ENCODE peak calls at places on chromosome 12, in five cellular contexts. S, U, X, M and N are unnamed samples.

GRCh38 chr12:67885370-67886169 is 103.7 kb upstream of the IFNG-AS1 start:
- DNase-seq in U (no peak), X (no peak), S (no peak), M (no peak), N (no peak)

GRCh38 chr12:30863839-30864238 is 62.7 kb upstream of the TSPAN11 start:
- DNase-seq in X (no peak), S (no peak), U (no peak), M (no peak), N (no peak)

GRCh38 chr12:22477166-22477893 is 67.0 kb downstream of the C2CD5 start:
- DNase-seq in U (no peak), X (peak), S (no peak), M (no peak), N (peak)

GRCh38 chr12:5222729-5223128 is 179.1 kb downstream of the KCNA5 start:
- DNase-seq in U (no peak), M (no peak), S (no peak), X (no peak), N (no peak)

GRCh38 chr12:52260351-52261210 is 13.9 kb upstream of the KRT86 start:
- DNase-seq in M (no peak), U (no peak), S (no peak), X (no peak), N (no peak)

GRCh38 chr12:102918840-102919239 is 1.8 kb upstream of the PAH start:
- DNase-seq in M (no peak), S (no peak), X (no peak), U (no peak), N (no peak)

GRCh38 chr12:90216815-90217214 is 508.2 kb upstream of the ATP2B1 start:
- DNase-seq in X (no peak), U (no peak), M (no peak), S (no peak), N (no peak)

GRCh38 chr12:32583535-32583934 is 95.6 kb upstream of the DNM1L start:
- DNase-seq in M (no peak), U (no peak), S (no peak), X (peak), N (no peak)

GRCh38 chr12:13094349-13094748 is 9.1 kb downstream of the GSG1 start:
- DNase-seq in X (no peak), S (no peak), U (no peak), M (no peak), N (no peak)

GRCh38 chr12:45745861-45746277 is 16.4 kb downstream of the ARID2 start:
- DNase-seq in S (no peak), X (no peak), U (peak), M (no peak), N (no peak)

GRCh38 chr12:31620311-31620710 is 29.4 kb upstream of the DENND5B start:
- DNase-seq in M (no peak), X (no peak), U (no peak), S (no peak), N (no peak)

GRCh38 chr12:4829161-4829792 is 80.4 kb upstream of the KCNA1 start:
- DNase-seq in U (no peak), S (no peak), X (no peak), M (no peak), N (no peak)

GRCh38 chr12:6868211-6869048 is 1.1 kb downstream of the TPI1 start:
- DNase-seq in M (no peak), S (no peak), U (no peak), X (no peak), N (no peak)

GRCh38 chr12:81558031-81558430 is 201.1 kb downstream of the PPFIA2 start:
- DNase-seq in U (no peak), M (no peak), X (no peak), S (no peak), N (peak)

GRCh38 chr12:31590730-31591307 is at the start of gene DENND5B:
- DNase-seq in S (peak), U (peak), X (no peak), M (peak), N (no peak)

GRCh38 chr12:92049403-92049802 is 96.2 kb downstream of the BTG1 start:
- DNase-seq in U (no peak), S (no peak), X (no peak), M (no peak), N (no peak)

GRCh38 chr12:123945441-123946151 is 27.0 kb downstream of the CCDC92 start:
- DNase-seq in U (no peak), X (no peak), S (no peak), M (no peak), N (no peak)

GRCh38 chr12:114869091-114869834 is 185.3 kb upstream of the TBX3 start:
- DNase-seq in X (peak), U (peak), M (no peak), S (no peak), N (no peak)

GRCh38 chr12:64169999-64170398 is 52.1 kb downstream of the KICS2 start:
- DNase-seq in U (no peak), X (no peak), S (no peak), M (no peak), N (no peak)

GRCh38 chr12:45726594-45727300 is 2.8 kb upstream of the ARID2 start:
- DNase-seq in U (peak), X (no peak), M (peak), S (peak), N (no peak)

GRCh38 chr12:89225401-89225800 is 126.9 kb downstream of the DUSP6 start:
- DNase-seq in M (peak), U (no peak), X (peak), S (peak), N (no peak)

GRCh38 chr12:4487024-4487423 is 41.4 kb upstream of the FGF6 start:
- DNase-seq in S (no peak), X (no peak), U (peak), M (no peak), N (no peak)

GRCh38 chr12:122878780-122879612 is 16.9 kb downstream of the VPS37B start:
- DNase-seq in M (no peak), U (no peak), S (no peak), X (no peak), N (peak)

GRCh38 chr12:98828802-98829600 is 183.9 kb downstream of the APAF1 start:
- DNase-seq in S (no peak), M (no peak), X (no peak), U (no peak), N (no peak)

GRCh38 chr12:122886851-122887816 is 8.8 kb downstream of the VPS37B start:
- DNase-seq in M (no peak), X (no peak), U (no peak), S (no peak), N (peak)

GRCh38 chr12:39912211-39912980 is 193.5 kb downstream of the SLC2A13 start:
- DNase-seq in S (peak), U (peak), M (peak), X (no peak), N (no peak)

GRCh38 chr12:64744422-64745258 is 14.6 kb downstream of the GNS start:
- DNase-seq in U (no peak), X (no peak), S (no peak), M (no peak), N (no peak)

GRCh38 chr12:106359620-106360399 is 2.3 kb downstream of the POLR3B start:
- DNase-seq in U (no peak), X (no peak), S (no peak), M (no peak), N (no peak)

GRCh38 chr12:123150273-123150803 is 552 bp downstream of the PITPNM2 start:
- DNase-seq in U (peak), M (peak), X (no peak), S (no peak), N (no peak)

GRCh38 chr12:124097681-124098080 is 124.7 kb downstream of the ZNF664 start:
- DNase-seq in S (peak), M (no peak), U (no peak), X (no peak), N (no peak)

DNA sequence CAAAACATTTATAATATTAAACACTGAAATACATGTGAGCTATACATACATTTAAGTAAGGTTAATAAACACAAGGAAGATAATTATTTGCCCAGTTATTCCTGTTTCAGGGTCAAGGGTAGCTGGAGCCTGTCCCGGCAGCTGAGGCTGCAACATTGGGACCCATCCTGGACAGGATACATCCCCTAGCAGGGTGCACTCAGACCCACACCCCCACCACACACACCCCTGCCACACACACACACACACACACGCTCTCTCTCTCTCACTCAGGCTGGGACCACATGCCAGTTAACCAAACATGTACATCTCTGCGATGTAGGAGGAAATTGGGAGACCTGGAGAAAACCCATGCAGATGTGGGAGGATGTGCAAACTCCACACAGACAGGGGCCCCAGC is 112.6 kb upstream of the TMCC3 start:
- DNase-seq in S (no peak), U (no peak), M (no peak), X (no peak), N (no peak)
- H3K4me3 ChIP-seq in S (no peak), U (no peak), M (no peak), X (no peak), N (no peak)

GRCh38 chr12:57238854-57239554 is 9.5 kb downstream of the SHMT2 start:
- DNase-seq in S (peak), M (peak), U (peak), X (no peak), N (peak)
- H3K4me3 ChIP-seq in S (peak), M (peak), U (peak), X (peak), N (peak)

GRCh38 chr12:1606021-1606622 is 11.7 kb upstream of the FBXL14 start:
- DNase-seq in U (peak), X (no peak), S (peak), M (peak), N (no peak)
- H3K4me3 ChIP-seq in U (peak), X (peak), S (peak), M (peak), N (peak)

DNA sequence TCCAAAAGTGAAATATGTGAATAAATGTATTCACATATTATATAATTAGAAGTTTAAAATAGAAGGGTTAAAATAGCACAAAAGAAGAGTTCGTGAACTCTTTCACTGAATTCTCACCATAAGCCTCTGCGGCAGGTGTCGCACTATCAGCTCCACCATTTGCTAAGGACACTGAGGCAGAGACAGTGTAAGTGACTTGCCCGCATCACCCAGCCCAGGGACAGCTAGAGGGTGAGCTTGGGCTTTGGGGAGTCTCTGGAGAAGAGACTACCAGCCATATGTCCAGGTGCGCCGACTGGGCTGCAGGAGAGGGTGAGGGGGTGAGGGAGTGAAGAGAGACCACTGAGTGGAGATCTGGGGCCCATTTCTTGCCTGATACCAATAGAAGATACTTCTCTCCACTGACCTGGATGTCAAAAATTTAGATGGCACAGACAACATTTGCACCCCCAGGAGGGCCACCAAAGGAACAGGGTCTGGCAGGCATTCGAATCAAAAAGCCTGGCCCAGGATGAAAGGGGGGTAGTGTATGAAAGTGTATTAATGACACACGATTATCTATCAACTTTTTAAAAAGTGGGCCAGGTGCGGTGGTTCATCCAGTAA is 28.5 kb downstream of the FAIM2 start:
- DNase-seq in U (no peak), M (no peak), X (no peak), S (no peak), N (no peak)
- H3K4me3 ChIP-seq in U (no peak), M (no peak), X (no peak), S (no peak), N (no peak)

GRCh38 chr12:2960996-2961616 is 1.9 kb downstream of the TEAD4 start:
- DNase-seq in M (no peak), X (no peak), U (peak), S (no peak), N (no peak)

GRCh38 chr12:2963154-2963759 is 4.1 kb downstream of the TEAD4 start:
- DNase-seq in S (no peak), U (peak), M (no peak), X (no peak), N (no peak)

GRCh38 chr12:2960432-2960956 is 1.3 kb downstream of the TEAD4 start:
- DNase-seq in S (no peak), X (no peak), M (no peak), U (no peak), N (no peak)

GRCh38 chr12:2959508-2960431 is 573 bp downstream of the TEAD4 start:
- DNase-seq in U (peak), S (no peak), M (peak), X (no peak), N (no peak)

DNA sequence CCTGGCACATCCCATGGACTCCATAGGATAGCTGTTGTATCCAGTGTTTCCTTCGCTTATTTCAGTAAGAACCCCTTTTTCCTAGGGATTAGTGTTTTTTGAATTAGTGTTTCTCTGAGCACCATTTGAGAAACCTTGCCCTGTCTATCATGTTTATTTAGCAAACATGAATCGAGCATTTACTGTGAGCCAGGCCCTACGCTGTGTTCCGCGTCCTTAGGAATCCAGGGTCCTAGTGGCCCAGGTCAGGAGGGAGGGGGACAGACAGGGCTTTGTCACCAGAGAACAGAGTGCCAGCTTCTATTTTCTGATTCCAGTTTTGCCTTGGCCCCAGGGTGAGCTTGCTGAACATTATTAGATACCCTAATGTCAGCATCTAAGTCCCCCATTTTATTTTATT is 2.5 kb downstream of the TEAD4 start:
- DNase-seq in M (no peak), U (peak), X (no peak), S (no peak), N (no peak)
- H3K4me3 ChIP-seq in M (peak), U (peak), X (peak), S (no peak), N (peak)

GRCh38 chr12:111396726-111397445 is 8.8 kb upstream of the SH2B3 start:
- DNase-seq in M (peak), U (peak), S (peak), X (peak), N (no peak)
- H3K4me3 ChIP-seq in M (peak), U (peak), S (peak), X (no peak), N (peak)

DNA sequence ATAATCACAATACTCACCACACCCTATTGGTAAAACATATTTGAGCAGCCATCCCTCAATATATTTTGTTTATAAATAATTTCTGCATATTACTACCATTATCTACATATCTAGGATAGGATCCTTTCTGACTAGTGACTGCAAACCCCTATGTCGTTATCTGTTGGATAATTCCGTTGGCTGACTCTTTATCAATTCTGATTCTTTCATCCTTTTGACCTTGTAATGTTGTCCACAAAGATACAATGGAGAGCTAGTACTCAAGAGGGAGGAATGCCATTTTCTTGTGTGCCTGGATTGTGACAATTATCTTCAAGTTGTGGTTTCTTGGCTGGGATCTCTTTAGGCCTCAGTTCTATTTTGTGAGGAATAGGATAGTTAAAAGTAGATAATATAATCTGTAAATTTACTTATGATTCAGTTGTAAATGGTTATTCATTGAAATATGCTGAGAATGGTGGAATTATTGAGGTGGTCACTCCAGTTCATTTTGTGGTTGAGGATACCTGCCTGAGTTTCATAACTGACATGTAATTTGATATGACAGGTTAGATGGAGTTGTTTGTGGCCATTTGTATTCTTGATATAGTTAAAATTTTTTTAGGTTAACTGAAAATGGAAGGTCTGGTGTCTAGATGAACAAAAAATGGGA is 10.1 kb downstream of the CHST11 start:
- DNase-seq in M (no peak), S (no peak), X (no peak), U (no peak), N (no peak)
- H3K4me3 ChIP-seq in M (no peak), S (no peak), X (no peak), U (no peak), N (no peak)

DNA sequence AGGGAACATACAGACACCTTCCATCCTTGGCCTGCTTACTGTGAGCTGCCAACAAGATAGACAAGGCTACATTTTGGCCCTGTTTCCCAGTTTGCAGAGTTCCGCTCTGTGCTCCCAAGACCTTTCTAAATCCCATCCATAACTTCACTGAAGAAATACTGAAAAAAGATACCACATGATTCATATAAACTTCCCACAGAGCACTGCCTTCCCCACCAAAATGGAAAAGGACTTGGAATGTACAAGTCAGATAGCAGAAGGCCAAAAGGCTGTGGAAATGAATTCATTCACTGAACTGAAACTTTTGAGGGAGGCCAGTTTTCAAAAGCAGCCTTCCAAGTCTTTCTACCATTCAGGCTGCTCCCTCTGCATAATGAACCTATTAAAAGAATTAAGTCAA is 29.6 kb downstream of the PDZRN4 start:
- DNase-seq in M (no peak), U (no peak), S (no peak), X (no peak), N (no peak)
- H3K4me3 ChIP-seq in M (no peak), U (no peak), S (no peak), X (no peak), N (no peak)

DNA sequence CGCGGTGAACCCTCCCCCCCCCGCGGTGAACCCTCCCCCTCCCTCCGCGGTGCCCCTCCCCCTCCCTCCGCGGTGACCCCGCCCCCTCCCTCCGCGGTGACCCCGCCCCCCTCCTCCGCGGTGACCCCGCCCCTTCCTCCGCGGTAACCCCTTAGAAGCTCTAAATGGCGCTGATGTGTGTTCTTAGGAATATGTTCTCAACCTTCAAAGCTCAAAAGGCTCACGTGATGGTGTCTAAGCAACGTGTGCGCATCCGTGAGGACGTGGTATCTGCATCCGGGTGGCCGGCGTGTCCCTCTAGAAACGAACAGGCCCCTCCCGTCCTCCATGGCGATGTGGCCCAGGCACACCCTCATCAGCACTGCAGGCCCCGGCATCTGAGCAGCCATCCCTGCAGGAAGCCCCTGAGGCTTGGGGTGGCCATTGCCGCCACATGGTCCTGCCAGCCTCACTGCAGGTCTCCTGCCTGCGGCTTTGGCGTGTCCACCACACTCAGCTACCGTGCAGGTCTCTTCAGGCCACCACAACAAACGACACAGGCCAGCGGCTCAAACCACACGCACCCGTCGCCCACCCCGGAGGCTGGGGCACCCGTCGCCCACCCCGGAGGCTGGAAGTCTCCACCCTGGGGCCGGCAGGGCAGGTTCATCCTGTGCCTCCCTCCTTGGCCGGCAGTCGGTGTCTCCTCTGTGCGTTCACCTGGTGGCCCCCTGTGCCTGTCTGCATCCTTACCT is 14.5 kb upstream of the FBRSL1 start:
- DNase-seq in X (no peak), U (no peak), S (no peak), M (no peak), N (no peak)
- H3K4me3 ChIP-seq in X (no peak), U (peak), S (no peak), M (no peak), N (no peak)